ENCODE peak calls at places on chromosomes 6 and 20, in six cellular contexts. G is HepG2, S is WTC11, R is A549, J is endothelial cell of umbilical vein, X is K562. B is an unnamed sample.

GRCh38 chr20:41654884-41655283 is 36.7 kb upstream of the CHD6 start:
- DNase-seq in J (no peak), R (no peak), G (no peak), S (peak), X (peak), B (no peak)

GRCh38 chr20:986733-987355 is 15.3 kb downstream of the RSPO4 start:
- DNase-seq in J (no peak), G (no peak), X (peak), R (no peak), S (no peak), B (no peak)

GRCh38 chr20:49156481-49156880 is 31.7 kb downstream of the STAU1 start:
- DNase-seq in X (no peak), J (no peak), G (no peak), S (no peak), R (no peak), B (no peak)

GRCh38 chr6:75852721-75853120 is 103.7 kb downstream of the MYO6 start:
- DNase-seq in X (peak), J (peak), R (no peak), S (no peak), G (no peak), B (no peak)

GRCh38 chr20:7770578-7770977 is 169.7 kb downstream of the HAO1 start:
- DNase-seq in J (peak), S (no peak), G (no peak), R (no peak), X (no peak), B (no peak)

GRCh38 chr6:109978174-109979032 is at the start of gene GPR6:
- DNase-seq in X (peak), J (peak), S (peak), R (peak), G (peak), B (peak)

GRCh38 chr20:47717421-47717820 is 67.9 kb downstream of the SULF2 start:
- DNase-seq in R (no peak), J (no peak), S (no peak), G (no peak), X (no peak), B (no peak)

GRCh38 chr6:44201200-44201599 is 15.5 kb upstream of the MYMX start:
- DNase-seq in X (peak), S (no peak), G (no peak), R (no peak), J (no peak), B (no peak)

GRCh38 chr20:14441201-14441600 is 103.8 kb upstream of the FLRT3 start:
- DNase-seq in G (no peak), X (no peak), J (no peak), S (no peak), R (no peak), B (no peak)

GRCh38 chr20:16821211-16822089 is 73.3 kb downstream of the OTOR start:
- DNase-seq in J (peak), G (peak), R (peak), S (peak), X (peak), B (peak)

GRCh38 chr6:68235192-68235812 is 399.8 kb upstream of the ADGRB3 start:
- DNase-seq in X (no peak), S (no peak), J (no peak), R (no peak), G (no peak), B (no peak)

GRCh38 chr6:145119091-145119490 is 616.2 kb downstream of the EPM2A start:
- DNase-seq in G (no peak), R (no peak), J (no peak), S (no peak), X (no peak), B (no peak)

GRCh38 chr20:11847827-11848226 is 69.9 kb upstream of the BTBD3 start:
- DNase-seq in X (no peak), R (no peak), G (no peak), S (no peak), J (peak), B (no peak)

GRCh38 chr20:11844691-11845090 is 73.0 kb upstream of the BTBD3 start:
- DNase-seq in G (no peak), J (no peak), X (no peak), R (no peak), S (no peak), B (no peak)

GRCh38 chr20:11845311-11845710 is 72.4 kb upstream of the BTBD3 start:
- DNase-seq in R (no peak), G (no peak), J (no peak), S (no peak), X (no peak), B (no peak)

GRCh38 chr20:11843289-11843688 is 74.4 kb upstream of the BTBD3 start:
- DNase-seq in R (no peak), S (no peak), G (no peak), J (no peak), X (no peak), B (no peak)

DNA sequence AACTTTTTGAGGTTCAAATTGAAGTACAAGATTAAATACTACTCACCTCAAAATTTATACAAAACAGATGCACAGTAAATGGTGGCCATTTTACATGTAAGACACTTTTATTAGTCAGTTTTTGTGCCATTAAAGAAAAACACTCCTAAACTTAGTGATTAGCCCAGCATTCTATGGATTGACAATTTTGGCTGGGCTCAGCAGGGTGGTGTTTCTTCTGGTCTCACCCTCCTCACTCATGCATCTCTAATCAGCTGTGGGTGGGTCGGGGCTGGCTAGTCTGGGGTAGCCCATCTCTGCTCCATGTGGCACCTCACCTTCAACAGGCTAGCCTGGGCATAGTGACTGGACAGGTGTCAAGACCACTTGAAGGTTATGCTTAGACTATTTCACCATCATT is 71.6 kb upstream of the BTBD3 start:
- DNase-seq in G (no peak), R (no peak), J (no peak), S (no peak), X (no peak), B (no peak)
- TF ChIP-seq JUN in G (no peak), R (no peak), J (no peak), S (no peak), X (no peak), B (no peak)

GRCh38 chr6:148723484-148723883 is 23.3 kb upstream of the UST start:
- DNase-seq in G (no peak), R (no peak), X (no peak), S (no peak), J (no peak), B (no peak)
- TF ChIP-seq JUN in G (no peak), R (no peak), X (no peak), S (no peak), J (no peak), B (no peak)

GRCh38 chr6:146240307-146240706 is 211.4 kb downstream of the GRM1 start:
- DNase-seq in S (no peak), G (no peak), R (no peak), J (no peak), X (no peak), B (no peak)
- TF ChIP-seq JUN in S (no peak), G (no peak), R (no peak), J (no peak), X (no peak), B (no peak)

GRCh38 chr6:137424243-137424642 is 70.0 kb downstream of the OLIG3 start:
- DNase-seq in G (no peak), S (no peak), R (no peak), X (no peak), J (no peak), B (no peak)

GRCh38 chr6:137430954-137431353 is 63.2 kb downstream of the OLIG3 start:
- DNase-seq in J (no peak), S (no peak), X (no peak), G (no peak), R (no peak), B (no peak)

GRCh38 chr6:137427670-137428290 is 66.4 kb downstream of the OLIG3 start:
- DNase-seq in J (no peak), X (no peak), S (no peak), G (no peak), R (no peak), B (no peak)

GRCh38 chr6:137423444-137424168 is 70.6 kb downstream of the OLIG3 start:
- DNase-seq in R (no peak), G (no peak), J (no peak), X (no peak), S (peak), B (peak)

DNA sequence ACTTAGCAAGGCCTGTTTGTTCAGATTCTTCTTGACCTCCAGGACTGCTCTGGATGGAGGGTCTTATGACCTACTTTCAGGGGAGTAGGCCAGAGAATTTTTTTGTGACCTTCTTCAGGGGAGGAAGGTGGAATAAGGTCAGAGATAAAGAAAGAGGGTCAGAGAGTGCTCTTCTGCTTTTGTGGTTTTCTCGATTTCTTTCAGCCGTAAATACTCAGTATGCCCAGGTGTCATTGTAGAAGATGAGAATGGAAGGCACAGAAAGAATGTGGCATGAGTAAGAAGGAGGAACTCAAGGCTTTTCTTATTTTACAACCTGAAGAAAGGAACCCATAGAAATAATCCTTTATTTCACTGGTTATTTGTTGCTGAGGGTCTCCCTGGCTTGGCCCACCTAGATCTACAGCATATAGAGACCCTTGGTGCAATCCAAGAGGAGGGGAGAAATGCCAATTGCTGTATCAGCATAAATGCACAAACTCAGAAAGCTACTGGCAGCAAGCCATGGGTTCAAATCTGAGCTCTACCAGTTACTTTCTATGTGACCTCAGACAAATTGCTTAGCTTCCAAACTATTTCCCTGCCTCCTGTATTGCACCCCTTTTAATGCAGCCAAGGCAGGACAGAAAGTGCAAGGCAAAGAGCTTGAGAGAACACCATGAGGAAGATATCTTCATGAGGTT is 68.0 kb downstream of the OLIG3 start:
- DNase-seq in R (no peak), G (no peak), X (no peak), S (no peak), J (no peak), B (no peak)
- TF ChIP-seq JUN in R (no peak), G (no peak), X (no peak), S (no peak), J (no peak), B (no peak)

DNA sequence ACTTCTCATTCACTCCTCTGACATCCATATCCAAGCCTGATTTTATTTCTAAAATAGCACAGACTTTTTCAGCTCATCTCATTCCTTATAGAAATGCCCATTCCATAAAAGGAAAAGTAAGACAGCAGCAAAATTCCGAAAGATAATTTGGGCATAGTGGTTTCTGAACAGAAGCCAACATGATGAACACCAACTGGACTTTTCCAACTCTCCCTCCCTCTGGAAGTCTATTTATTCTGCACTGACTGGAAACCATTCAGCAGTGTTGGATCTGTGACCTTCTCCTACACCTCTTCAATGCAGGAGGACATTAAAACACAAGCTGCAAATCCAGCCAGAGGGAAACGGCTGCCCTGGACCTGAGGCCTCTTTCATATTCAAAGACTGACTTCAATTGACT is 306.2 kb upstream of the NT5E start:
- DNase-seq in J (no peak), R (no peak), S (no peak), X (no peak), G (no peak), B (no peak)
- TF ChIP-seq JUN in J (no peak), R (no peak), S (no peak), X (no peak), G (no peak), B (no peak)

GRCh38 chr20:31674895-31675827 is 37.4 kb downstream of the COX4I2 start:
- DNase-seq in G (no peak), S (no peak), X (peak), R (no peak), J (peak), B (no peak)

GRCh38 chr20:31676534-31677030 is 38.9 kb downstream of the COX4I2 start:
- DNase-seq in X (peak), R (no peak), S (no peak), G (no peak), J (no peak), B (no peak)

GRCh38 chr20:31677553-31678260 is 40.0 kb downstream of the COX4I2 start:
- DNase-seq in X (no peak), J (no peak), S (no peak), R (no peak), G (no peak), B (no peak)

GRCh38 chr20:31673943-31674463 is 36.3 kb downstream of the COX4I2 start:
- DNase-seq in G (no peak), J (no peak), S (no peak), X (peak), R (no peak), B (no peak)

DNA sequence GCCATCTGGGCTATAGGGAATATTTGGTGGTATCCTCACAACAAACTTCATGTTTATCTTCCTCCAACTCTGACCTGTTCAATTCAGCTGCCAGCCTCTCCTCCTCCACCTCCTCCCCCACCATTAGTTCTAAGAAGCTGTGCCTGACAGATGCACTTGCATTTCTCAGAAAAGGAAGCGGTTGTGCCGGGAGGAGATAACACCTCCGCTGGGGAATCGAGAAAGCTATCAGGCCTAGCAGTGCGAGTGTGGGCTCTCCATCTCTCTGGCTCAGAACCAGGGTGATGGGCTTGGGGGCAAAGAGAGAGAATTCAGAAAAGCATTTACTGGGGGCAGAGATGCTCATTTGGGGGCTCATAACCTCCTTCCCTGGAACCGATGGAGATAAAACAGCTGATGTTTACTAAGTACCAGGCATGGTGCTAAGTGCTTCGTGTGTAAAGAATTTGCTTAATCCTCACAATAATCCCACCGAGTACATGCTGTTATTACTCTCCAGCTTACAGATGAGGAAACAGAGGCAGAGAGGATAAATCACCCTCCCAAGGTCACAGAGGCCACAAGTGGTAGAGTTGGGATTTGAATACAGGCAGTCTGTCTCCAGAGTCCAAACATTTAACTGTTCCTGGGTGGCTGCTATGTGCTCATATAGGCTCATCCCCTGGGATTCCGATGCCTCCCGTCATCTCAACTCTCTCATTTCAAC is 38.3 kb downstream of the COX4I2 start:
- DNase-seq in J (peak), S (no peak), X (peak), G (no peak), R (no peak), B (no peak)
- TF ChIP-seq JUN in J (no peak), S (no peak), X (peak), G (no peak), R (no peak), B (no peak)

DNA sequence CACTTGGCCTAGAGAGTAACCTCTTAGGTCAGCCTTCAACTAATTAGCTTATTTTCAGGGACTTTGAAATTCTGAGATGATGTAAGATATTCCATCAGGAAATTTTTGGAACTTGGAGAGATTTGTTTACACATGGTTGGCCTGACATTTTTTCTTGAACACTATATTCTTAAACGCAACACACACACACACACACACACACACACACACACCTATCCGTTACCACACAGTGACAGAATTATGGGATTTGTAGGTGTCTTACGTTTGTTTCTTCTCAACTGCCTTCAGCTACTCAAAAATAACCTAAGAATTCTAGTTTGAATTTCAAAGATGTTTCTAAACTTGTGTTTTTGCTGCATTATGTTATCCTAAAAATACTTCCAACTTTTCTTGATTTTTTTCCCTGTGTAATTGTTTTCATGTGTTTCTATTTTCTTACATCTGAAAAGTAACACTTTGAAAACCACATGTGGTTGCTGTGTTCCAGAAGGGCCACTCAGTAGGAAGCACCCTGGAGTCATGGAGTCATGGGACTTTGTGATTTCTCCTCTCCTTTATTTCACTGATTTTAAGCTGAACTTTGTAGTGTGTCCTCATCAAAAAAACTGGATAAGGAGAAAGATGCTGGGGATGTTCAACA is 32.0 kb downstream of the MARCKS start:
- DNase-seq in S (no peak), J (no peak), R (no peak), X (no peak), G (no peak), B (no peak)
- TF ChIP-seq JUN in S (no peak), J (no peak), R (no peak), X (no peak), G (no peak), B (no peak)

GRCh38 chr6:90251295-90251992 is 45.2 kb downstream of the BACH2 start:
- DNase-seq in X (no peak), S (no peak), R (no peak), G (no peak), J (no peak), B (no peak)

GRCh38 chr6:90253631-90254030 is 43.0 kb downstream of the BACH2 start:
- DNase-seq in X (no peak), J (no peak), S (no peak), R (no peak), G (no peak), B (no peak)

GRCh38 chr6:90261801-90262200 is 34.8 kb downstream of the BACH2 start:
- DNase-seq in R (no peak), G (no peak), X (no peak), J (no peak), S (no peak), B (no peak)

GRCh38 chr6:90257486-90257738 is 39.2 kb downstream of the BACH2 start:
- DNase-seq in R (no peak), G (no peak), X (no peak), J (no peak), S (no peak), B (no peak)

GRCh38 chr6:90256698-90257485 is 39.8 kb downstream of the BACH2 start:
- DNase-seq in X (no peak), G (no peak), S (no peak), R (no peak), J (peak), B (no peak)
- TF ChIP-seq JUN in X (no peak), G (no peak), S (no peak), R (no peak), J (peak), B (no peak)

DNA sequence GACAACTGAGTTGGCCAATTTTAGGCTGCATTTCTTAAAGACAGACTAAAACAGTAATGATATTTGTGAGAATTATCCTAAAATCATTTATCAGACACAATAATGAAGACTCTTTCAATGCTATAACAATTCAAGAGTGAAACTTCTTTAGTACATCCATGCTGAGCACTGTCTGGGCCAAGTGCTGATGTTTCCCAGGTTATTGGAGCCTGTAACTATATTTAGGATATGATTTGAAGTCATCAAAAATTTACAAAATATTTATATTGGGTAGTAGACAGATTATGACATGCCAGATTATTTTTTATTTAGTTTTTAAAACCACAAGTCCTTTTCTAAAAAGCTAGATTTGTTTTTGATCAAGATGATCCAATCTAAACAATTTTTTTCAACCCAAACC is 45.1 kb downstream of the FHL5 start:
- DNase-seq in S (no peak), G (no peak), J (no peak), X (no peak), R (no peak), B (no peak)
- TF ChIP-seq JUN in S (no peak), G (no peak), J (no peak), X (no peak), R (no peak), B (no peak)

DNA sequence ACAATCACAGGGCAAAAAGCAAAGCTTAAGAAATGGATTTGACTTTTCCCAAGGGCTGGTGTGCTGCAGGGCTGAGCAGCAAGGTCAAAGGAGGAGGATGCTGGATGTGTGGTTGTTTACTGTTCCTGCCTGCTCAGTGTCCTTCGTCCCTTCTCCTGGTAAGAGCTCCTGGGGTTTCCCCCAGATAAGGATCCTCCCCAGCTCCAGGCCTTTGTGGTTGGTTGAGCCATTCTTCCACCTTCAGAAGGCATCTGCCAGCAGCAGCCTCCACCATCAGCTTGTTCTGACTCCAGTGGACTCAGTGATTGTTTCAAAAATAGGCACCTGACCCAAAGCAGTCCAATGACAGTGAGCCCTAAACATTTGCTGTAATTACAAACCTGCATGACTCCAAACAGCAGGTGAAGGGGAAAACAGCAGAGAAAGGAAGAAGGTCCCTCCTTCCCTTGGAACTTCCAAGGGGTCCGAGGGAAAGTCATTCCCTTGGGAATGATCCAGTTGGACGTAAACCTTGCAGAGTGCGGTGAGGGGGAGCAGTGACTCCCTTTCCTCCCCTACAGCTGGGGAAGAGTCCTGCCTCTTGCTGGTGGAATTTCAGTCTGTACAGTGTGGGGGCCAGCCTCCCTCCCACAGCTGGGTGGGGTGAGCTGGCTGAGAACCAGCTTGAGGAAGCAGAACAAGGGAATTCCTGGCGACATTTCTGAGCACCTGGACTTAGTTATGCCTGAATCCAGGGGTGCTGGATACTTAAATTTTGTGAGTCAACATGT is 152.3 kb downstream of the ANKRD60 start:
- DNase-seq in J (no peak), X (no peak), S (no peak), G (no peak), R (no peak), B (no peak)
- TF ChIP-seq JUN in J (no peak), X (no peak), S (no peak), G (no peak), R (no peak), B (no peak)

B was measured in H1.